ENCODE peak calls at places on chromosomes 13 and 19, in six cellular contexts. O is GM23338, T is PC-9, S is PC-3, K is hepatocyte, U is OCI-LY7. D is an unnamed sample. For H3K9me2 and H4K20me1, the result is how much of the 10 kb centered on the place peaks cover.

GRCh38 chr13:102658678-102659077 is 36.2 kb downstream of the METTL21C start:
- DNase-seq in O (no peak), T (no peak), S (no peak), K (no peak), U (no peak), D (no peak)

GRCh38 chr13:111253334-111253872 is 67.0 kb upstream of the TEX29 start:
- DNase-seq in O (no peak), T (no peak), S (no peak), K (no peak), U (no peak), D (no peak)

GRCh38 chr19:35090795-35091214 is 24.8 kb upstream of the FXYD3 start:
- DNase-seq in O (peak), T (no peak), S (no peak), K (no peak), U (no peak), D (peak)

GRCh38 chr13:111383591-111384440 is 63.4 kb downstream of the TEX29 start:
- DNase-seq in O (no peak), T (no peak), S (no peak), K (no peak), U (no peak), D (no peak)

GRCh38 chr13:111241006-111241755 is 79.3 kb upstream of the TEX29 start:
- DNase-seq in O (peak), T (no peak), S (no peak), K (no peak), U (no peak), D (no peak)

GRCh38 chr19:35869327-35870123 is 1.2 kb downstream of the APLP1 start:
- DNase-seq in O (peak), T (no peak), S (peak), K (peak), U (peak), D (no peak)

GRCh38 chr19:6556480-6556879 is 25.7 kb downstream of the TNFSF9 start:
- DNase-seq in O (no peak), T (no peak), S (no peak), K (no peak), U (no peak), D (no peak)

GRCh38 chr13:42170029-42170428 is 101.9 kb upstream of the AKAP11 start:
- DNase-seq in O (peak), T (no peak), S (no peak), K (no peak), U (no peak), D (no peak)

GRCh38 chr19:21604351-21604926 is 99.0 kb downstream of the ZNF429 start:
- DNase-seq in O (peak), T (no peak), S (peak), K (no peak), U (peak), D (no peak)

GRCh38 chr13:50891206-50891605 is 18.4 kb upstream of the RNASEH2B start:
- DNase-seq in O (no peak), T (no peak), S (no peak), K (no peak), U (peak), D (peak)

GRCh38 chr13:69706807-69707206 is 400.8 kb upstream of the ATXN8OS start:
- DNase-seq in O (no peak), T (no peak), S (no peak), K (no peak), U (no peak), D (no peak)

GRCh38 chr19:41409288-41409687 is 11.7 kb downstream of the BCKDHA start:
- DNase-seq in O (no peak), T (peak), S (peak), K (peak), U (no peak), D (peak)

GRCh38 chr13:36919833-36920611 is at the start of gene SMAD9:
- DNase-seq in O (peak), T (no peak), S (peak), K (peak), U (peak), D (peak)

GRCh38 chr13:33453911-33454310 is 168.4 kb upstream of the STARD13 start:
- DNase-seq in O (no peak), T (no peak), S (peak), K (no peak), U (no peak), D (no peak)

GRCh38 chr19:43311706-43312105 is 41.8 kb upstream of the CD177 start:
- DNase-seq in O (no peak), T (no peak), S (no peak), K (no peak), U (no peak), D (no peak)

GRCh38 chr19:1482361-1483066 is 3.5 kb upstream of the C19orf25 start:
- DNase-seq in O (no peak), T (no peak), S (no peak), K (no peak), U (no peak), D (no peak)

GRCh38 chr13:41500501-41500900 is 43.2 kb downstream of the RGCC start:
- DNase-seq in O (no peak), T (no peak), S (peak), K (no peak), U (peak), D (peak)

GRCh38 chr19:7450243-7451223 is 38.3 kb downstream of the PEX11G start:
- DNase-seq in O (no peak), T (peak), S (peak), K (peak), U (peak), D (peak)

GRCh38 chr13:94427313-94427712 is 52.2 kb downstream of the DCT start:
- DNase-seq in O (no peak), T (no peak), S (no peak), K (no peak), U (no peak), D (no peak)

GRCh38 chr13:43663474-43664090 is 123.2 kb downstream of the ENOX1 start:
- DNase-seq in O (no peak), T (no peak), S (peak), K (no peak), U (no peak), D (no peak)

GRCh38 chr13:40017662-40018262 is 362.3 kb downstream of the COG6 start:
- DNase-seq in O (peak), T (no peak), S (no peak), K (no peak), U (no peak), D (no peak)

GRCh38 chr13:48902421-48902820 is 73.3 kb upstream of the FNDC3A start:
- DNase-seq in O (peak), T (no peak), S (peak), K (peak), U (no peak), D (no peak)

GRCh38 chr13:112835796-112836195 is 133.2 kb upstream of the MCF2L start:
- DNase-seq in O (no peak), T (no peak), S (no peak), K (no peak), U (no peak), D (no peak)

GRCh38 chr13:21176195-21176981 is at the start of the genes MRPL57 and SKA3:
- DNase-seq in O (peak), T (peak), S (peak), K (peak), U (peak), D (peak)

GRCh38 chr13:29454931-29455481 is 140.5 kb downstream of the SLC7A1 start:
- DNase-seq in O (peak), T (peak), S (peak), K (no peak), U (peak), D (no peak)

GRCh38 chr19:2294377-2295335 is 12.7 kb upstream of the PEAK3 start:
- DNase-seq in O (no peak), T (no peak), S (no peak), K (no peak), U (no peak), D (no peak)

GRCh38 chr19:39110263-39110967 is 15.2 kb upstream of the PAK4 start:
- DNase-seq in O (peak), T (peak), S (peak), K (peak), U (peak), D (peak)

GRCh38 chr19:30792561-30793505 is 420.6 kb downstream of the ZNF536 start:
- DNase-seq in O (no peak), T (no peak), S (no peak), K (no peak), U (no peak), D (no peak)

GRCh38 chr13:26872444-26873173 is 112.0 kb upstream of the GPR12 start:
- DNase-seq in O (peak), T (no peak), S (peak), K (peak), U (peak), D (peak)

GRCh38 chr19:2077398-2077797 is 18.7 kb downstream of the MOB3A start:
- DNase-seq in O (no peak), T (no peak), S (no peak), K (no peak), U (no peak), D (no peak)

GRCh38 chr19:19860756-19861390 is 4.8 kb upstream of the ZNF253 start:
- DNase-seq in O (peak), T (no peak), S (no peak), K (peak), U (no peak), D (peak)

GRCh38 chr13:107192289-107192688 is 624.4 kb upstream of the ARGLU1 start:
- DNase-seq in O (peak), T (no peak), S (no peak), K (peak), U (no peak), D (no peak)

GRCh38 chr19:36488816-36489138 is 584 bp downstream of the ZNF566 start:
- DNase-seq in O (no peak), T (peak), S (peak), K (peak), U (peak), D (no peak)

GRCh38 chr13:78979349-78979748 is 320.4 kb upstream of the OBI1 start:
- DNase-seq in O (no peak), T (no peak), S (no peak), K (no peak), U (no peak), D (no peak)
- TF ChIP-seq CTCF in O (no peak), T (no peak), S (no peak), K (no peak), U (no peak), D (no peak)

GRCh38 chr13:31022491-31022890 is 90.0 kb downstream of the TEX26 start:
- DNase-seq in O (no peak), T (no peak), S (no peak), K (no peak), U (no peak), D (no peak)
- H3K9me2 ChIP-seq in O (under half), T (under half), S (under half), K (under half), U (under half), D (under half)

DNA sequence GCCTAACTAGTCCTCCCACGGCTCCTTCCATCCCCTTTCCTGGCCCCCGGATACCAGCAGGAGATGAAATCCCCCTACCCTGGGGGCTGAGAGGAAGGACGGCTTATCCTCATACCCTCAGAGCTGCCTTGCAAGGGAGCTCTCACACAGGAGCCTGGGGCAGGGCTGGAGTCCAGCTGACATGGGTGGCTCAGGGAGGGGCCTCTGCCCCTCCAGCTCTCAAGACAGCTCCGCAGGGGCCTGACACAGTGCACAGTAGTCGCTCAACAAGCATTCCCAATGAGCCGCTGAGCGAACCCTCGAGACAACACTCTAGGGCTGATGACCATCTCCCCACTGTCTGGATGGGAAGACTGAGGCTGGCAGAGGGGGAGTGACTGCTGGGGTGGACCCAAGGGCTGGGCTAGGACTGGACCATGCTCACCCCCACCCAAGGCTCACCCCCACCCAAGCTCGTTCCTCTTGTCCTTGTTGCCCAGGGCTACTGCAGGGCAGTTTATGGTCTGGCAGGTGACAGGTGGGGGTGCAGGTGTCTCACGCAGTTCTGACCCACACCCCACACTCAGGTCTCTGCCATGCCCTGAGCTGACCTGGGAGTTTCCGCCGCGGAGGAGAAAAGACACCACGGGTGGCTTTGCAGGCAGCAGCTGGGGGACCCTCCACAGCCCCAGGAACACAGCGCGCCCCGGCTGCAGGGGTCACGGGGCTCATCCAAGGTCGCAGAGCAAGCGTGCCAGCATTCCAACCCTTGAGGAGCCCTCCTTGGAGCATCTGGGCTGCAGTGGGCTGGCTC is 3.9 kb downstream of the ZBTB7A start:
- DNase-seq in O (peak), T (no peak), S (no peak), K (no peak), U (no peak), D (no peak)
- H4K20me1 ChIP-seq in O (under half), T (under half), S (under half), K (half or more), U (under half), D (under half)

GRCh38 chr19:18771328-18772242 is 19.5 kb downstream of the COMP start:
- DNase-seq in O (peak), T (no peak), S (peak), K (no peak), U (peak), D (peak)
- TF ChIP-seq CTCF in O (peak), T (peak), S (peak), K (peak), U (peak), D (peak)

GRCh38 chr19:48479686-48480085 is 10.5 kb downstream of the CYTH2 start:
- DNase-seq in O (peak), T (no peak), S (no peak), K (no peak), U (no peak), D (no peak)

GRCh38 chr19:48481846-48482639 is 12.9 kb downstream of the CYTH2 start:
- DNase-seq in O (peak), T (no peak), S (no peak), K (no peak), U (no peak), D (no peak)

GRCh38 chr19:48481191-48481500 is 12.0 kb downstream of the CYTH2 start:
- DNase-seq in O (no peak), T (no peak), S (no peak), K (no peak), U (no peak), D (no peak)

GRCh38 chr19:48480151-48480475 is 10.9 kb downstream of the CYTH2 start:
- DNase-seq in O (peak), T (no peak), S (no peak), K (no peak), U (no peak), D (no peak)

GRCh38 chr19:48480476-48481190 is 11.5 kb downstream of the CYTH2 start:
- DNase-seq in O (peak), T (no peak), S (no peak), K (no peak), U (no peak), D (no peak)
- H3K9me2 ChIP-seq in O (under half), T (under half), S (under half), K (under half), U (under half), D (under half)

GRCh38 chr19:55084416-55084815 is 8.7 kb downstream of the EPS8L1 start:
- DNase-seq in O (no peak), T (peak), S (no peak), K (no peak), U (no peak), D (no peak)
- H4K20me1 ChIP-seq in O (under half), T (under half), S (under half), K (under half), U (under half), D (under half)

GRCh38 chr19:45130888-45131615 is 29.7 kb downstream of the NKPD1 start:
- DNase-seq in O (no peak), T (peak), S (peak), K (peak), U (peak), D (peak)
- TF ChIP-seq CTCF in O (no peak), T (peak), S (peak), K (peak), U (peak), D (peak)

DNA sequence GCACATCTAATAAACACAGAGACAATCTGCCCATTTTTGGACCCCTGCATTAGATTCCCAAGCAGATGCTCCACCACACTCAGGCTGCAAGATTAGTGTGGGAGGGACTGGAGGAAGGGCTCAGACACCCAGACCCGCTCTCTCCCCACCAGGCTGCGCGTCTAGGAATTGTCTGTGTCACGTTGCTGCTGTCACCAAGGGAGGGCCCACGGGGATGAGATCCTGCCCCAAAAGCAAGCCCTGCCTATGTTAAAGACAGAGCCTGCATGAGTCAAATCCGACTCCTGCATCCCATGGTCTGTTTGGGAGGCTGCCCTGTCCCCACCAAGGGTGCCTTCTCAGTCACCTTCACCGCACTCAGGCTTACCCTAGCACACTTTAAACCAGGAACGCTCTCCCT is 114.4 kb upstream of the ZNF507 start:
- DNase-seq in O (no peak), T (no peak), S (no peak), K (no peak), U (no peak), D (no peak)
- H3K9me2 ChIP-seq in O (under half), T (under half), S (under half), K (under half), U (under half), D (under half)

DNA sequence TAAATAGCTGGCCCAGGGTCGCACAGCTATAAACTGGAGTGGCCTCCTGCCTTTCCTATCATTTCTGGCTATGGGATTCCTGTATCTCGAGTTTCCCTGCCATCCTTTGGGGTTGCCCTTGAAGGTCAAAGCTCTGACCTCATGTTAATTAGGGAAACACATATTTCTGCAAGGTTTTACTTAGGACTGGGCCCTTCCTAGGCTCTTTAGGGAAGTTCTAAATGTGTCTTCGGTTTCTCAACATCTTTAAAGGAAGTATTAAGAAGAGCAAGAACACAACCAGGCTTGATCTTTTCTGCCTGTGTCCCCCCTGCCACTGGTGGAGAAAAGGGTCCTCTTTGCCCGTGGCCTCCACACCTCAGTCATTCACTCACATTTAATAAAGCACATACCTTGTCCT is 10.8 kb downstream of the LCP1 start:
- DNase-seq in O (no peak), T (no peak), S (no peak), K (no peak), U (no peak), D (no peak)
- H4K20me1 ChIP-seq in O (under half), T (half or more), S (under half), K (under half), U (half or more), D (half or more)

DNA sequence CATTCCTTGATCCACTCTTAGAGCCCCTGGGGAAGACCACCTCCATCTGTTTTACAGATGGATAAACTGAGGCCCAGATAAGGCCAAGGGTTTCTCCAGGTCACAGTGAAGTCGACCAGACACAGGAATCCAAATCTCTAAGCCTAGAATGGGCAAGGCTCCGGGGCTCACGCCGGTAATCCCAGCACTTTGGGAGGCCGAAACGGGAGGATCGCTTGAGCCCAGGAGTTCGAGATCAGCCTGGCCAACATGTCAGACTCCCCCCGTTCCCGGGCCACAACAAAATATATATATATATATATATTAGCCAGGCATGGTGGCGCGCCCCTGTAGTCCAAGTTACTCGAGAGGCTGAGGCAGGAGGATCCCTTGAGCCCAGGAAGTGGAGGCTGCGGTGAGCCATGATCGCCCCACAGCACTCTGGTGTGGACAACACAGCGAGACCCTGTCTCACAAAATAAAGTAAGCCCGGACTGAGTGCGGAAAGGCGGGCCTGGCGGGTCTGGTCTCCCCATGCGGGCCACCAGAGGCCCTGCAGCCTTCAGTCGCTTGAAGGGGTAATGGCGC is 615 bp upstream of the RPL13A start:
- DNase-seq in O (no peak), T (no peak), S (no peak), K (no peak), U (no peak), D (no peak)
- TF ChIP-seq CTCF in O (no peak), T (no peak), S (no peak), K (no peak), U (no peak), D (no peak)